ENCODE peak calls at places on chromosome 14, in seven cellular contexts. Q is fibroblast of lung; R is heart left ventricle; O is AG10803; W is CD8-positive, alpha-beta T cell; C is stomach; Z is GM10248. N is an unnamed sample.

GRCh38 chr14:100188392-100189030 is 29.1 kb upstream of the DEGS2 start:
- DNase-seq in R (no peak), Z (no peak), Q (no peak), C (no peak), O (no peak), W (no peak), N (no peak)

GRCh38 chr14:91511014-91511466 is 930 bp upstream of the PPP4R3A start:
- DNase-seq in R (no peak), C (no peak), Q (no peak), W (no peak), Z (peak), O (no peak), N (no peak)

GRCh38 chr14:36070056-36071043 is 106.2 kb downstream of the PTCSC3 start:
- DNase-seq in Z (peak), Q (peak), W (no peak), O (peak), C (peak), R (peak), N (peak)

GRCh38 chr14:55052259-55052930 is 948 bp downstream of the MAPK1IP1L start:
- DNase-seq in Z (peak), O (peak), W (no peak), C (no peak), Q (peak), R (no peak), N (no peak)

GRCh38 chr14:76500480-76500879 is 124.5 kb downstream of the ESRRB start:
- DNase-seq in C (no peak), Q (no peak), R (no peak), W (no peak), O (peak), Z (no peak), N (no peak)

GRCh38 chr14:100298551-100299237 is 7.5 kb downstream of the SLC25A29 start:
- DNase-seq in Z (no peak), W (no peak), C (no peak), Q (no peak), O (no peak), R (peak), N (no peak)

GRCh38 chr14:59098377-59098776 is 90.1 kb upstream of the DAAM1 start:
- DNase-seq in C (no peak), Z (no peak), R (no peak), O (peak), Q (peak), W (no peak), N (no peak)

GRCh38 chr14:20667957-20668356 is 16.4 kb upstream of the RNASE4 start:
- DNase-seq in Z (peak), W (no peak), O (no peak), C (no peak), Q (no peak), R (no peak), N (peak)

GRCh38 chr14:50001146-50001998 is 108.5 kb downstream of the ARF6 start:
- DNase-seq in Q (peak), R (peak), C (peak), W (peak), O (peak), Z (peak), N (peak)

GRCh38 chr14:31024577-31025334 is 693 bp upstream of the AP4S1 start:
- DNase-seq in R (no peak), Q (peak), C (no peak), O (no peak), Z (no peak), W (no peak), N (no peak)

GRCh38 chr14:96584199-96584906 is 82.2 kb downstream of the PAPOLA start:
- DNase-seq in O (no peak), Q (peak), C (no peak), Z (peak), W (peak), R (no peak), N (peak)

GRCh38 chr14:36057452-36058142 is 118.9 kb downstream of the PTCSC3 start:
- DNase-seq in Z (no peak), C (no peak), R (no peak), O (no peak), Q (peak), W (no peak), N (no peak)

GRCh38 chr14:54278087-54278486 is 118.7 kb upstream of the CDKN3 start:
- DNase-seq in R (no peak), W (no peak), Z (no peak), O (no peak), Q (no peak), C (no peak), N (no peak)

GRCh38 chr14:68786491-68787234 is 6.2 kb downstream of the ZFP36L1 start:
- DNase-seq in Z (no peak), Q (peak), O (peak), W (no peak), C (peak), R (peak), N (no peak)

GRCh38 chr14:68377459-68377858 is 415.4 kb downstream of the ZFP36L1 start:
- DNase-seq in Q (peak), W (no peak), O (peak), C (no peak), Z (no peak), R (peak), N (no peak)

GRCh38 chr14:52241102-52241793 is 26.2 kb upstream of the PTGDR start:
- DNase-seq in W (no peak), R (no peak), C (no peak), Z (no peak), Q (peak), O (peak), N (no peak)

GRCh38 chr14:89186850-89187376 is 230.1 kb downstream of the FOXN3 start:
- DNase-seq in Z (no peak), W (no peak), Q (peak), O (no peak), R (no peak), C (no peak), N (no peak)

GRCh38 chr14:91749857-91750256 is 18.0 kb upstream of the CATSPERB start:
- DNase-seq in Z (no peak), R (no peak), C (no peak), Q (no peak), W (no peak), O (no peak), N (no peak)

GRCh38 chr14:32073537-32074189 is 3.4 kb upstream of the ARHGAP5 start:
- DNase-seq in W (peak), Q (peak), C (peak), O (peak), Z (peak), R (no peak), N (peak)

GRCh38 chr14:55581011-55581806 is 1.2 kb downstream of the KTN1 start:
- DNase-seq in Q (peak), R (peak), Z (peak), W (peak), O (peak), C (peak), N (peak)

GRCh38 chr14:92717571-92718042 is 30.8 kb downstream of the LGMN start:
- DNase-seq in C (no peak), Q (peak), R (no peak), Z (no peak), W (no peak), O (no peak), N (no peak)

GRCh38 chr14:66378712-66379111 is 107.5 kb upstream of the CCDC196 start:
- DNase-seq in W (no peak), Z (no peak), O (no peak), C (no peak), R (no peak), Q (no peak), N (no peak)

GRCh38 chr14:61321385-61322010 is at the start of gene PRKCH:
- DNase-seq in O (peak), C (peak), Q (peak), W (peak), R (peak), Z (peak), N (peak)
- TF ChIP-seq CTCF in O (no peak), C (no peak), Q (no peak), W (no peak), R (no peak), Z (peak), N (peak)

GRCh38 chr14:103002578-103003350 is 54.6 kb downstream of the CDC42BPB start:
- DNase-seq in C (no peak), O (no peak), R (no peak), W (no peak), Q (no peak), Z (no peak), N (no peak)
- TF ChIP-seq CTCF in C (no peak), O (no peak), R (no peak), W (no peak), Q (no peak), Z (no peak), N (peak)

GRCh38 chr14:77761205-77761931 is 412 bp upstream of the SNW1 start:
- DNase-seq in W (no peak), Q (peak), R (peak), Z (no peak), O (peak), C (no peak), N (no peak)
- TF ChIP-seq CTCF in W (no peak), Q (peak), R (no peak), Z (peak), O (peak), C (no peak), N (peak)

DNA sequence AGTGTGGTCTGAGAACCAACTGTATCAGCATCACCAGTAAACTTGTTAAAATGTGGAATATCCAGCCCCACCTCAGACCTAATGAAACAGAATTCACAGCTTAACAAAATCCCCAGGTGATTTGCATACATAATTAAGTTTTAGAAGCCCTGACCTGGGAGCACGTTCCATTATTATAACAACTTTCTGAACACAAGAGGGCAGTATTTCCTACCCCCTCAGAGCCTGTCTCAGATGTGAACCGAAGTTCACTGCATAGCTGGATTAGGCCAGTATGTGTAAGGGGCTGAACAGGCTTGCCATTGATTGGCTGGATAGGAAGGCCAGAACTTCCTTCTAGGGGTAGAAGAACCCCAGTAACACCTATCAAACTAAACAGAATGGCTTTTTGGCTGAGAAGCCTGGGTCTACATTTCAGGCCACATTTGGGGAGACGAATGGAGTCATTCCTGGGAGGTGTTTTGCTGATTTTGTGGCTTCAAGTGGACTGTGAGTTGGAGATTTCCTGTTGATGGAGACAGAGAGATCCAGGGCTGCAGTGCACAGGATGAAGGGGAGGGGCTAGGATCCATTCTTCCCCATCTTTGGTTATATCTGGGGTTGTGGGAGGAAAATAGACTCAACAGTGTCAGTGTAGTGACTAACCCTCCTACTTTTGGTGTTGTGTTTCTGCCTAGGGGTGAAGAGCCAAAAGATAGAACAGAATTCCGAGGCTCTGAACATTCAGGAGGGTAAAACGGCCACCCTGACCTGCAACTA is 94.7 kb upstream of the OR4E1 start:
- DNase-seq in Q (no peak), R (no peak), O (no peak), W (no peak), C (no peak), Z (peak), N (no peak)
- TF ChIP-seq CTCF in Q (peak), R (peak), O (no peak), W (peak), C (no peak), Z (peak), N (peak)

N was measured in GM06990.